ENCODE peak calls at places on chromosomes 13 and 19, in eight cellular contexts. N is CD4-positive, CD25-positive, alpha-beta regulatory T cell; D is mammary epithelial cell; Y is ovary; T is A549; O is CD8-positive, alpha-beta memory T cell; V is K562; A is GM23338. L is an unnamed sample. For H3K4me1, the result is how much of the 10 kb centered on the place peaks cover.

GRCh38 chr19:3142292-3142670 is 6.4 kb downstream of the GNA15 start:
- DNase-seq in T (peak), V (no peak), Y (no peak), D (peak), O (no peak), A (no peak), N (no peak), L (no peak)

GRCh38 chr19:57099199-57099661 is 20.6 kb upstream of the USP29 start:
- DNase-seq in N (peak), A (peak), V (peak), D (peak), T (peak), Y (peak), O (peak), L (peak)

GRCh38 chr13:75760182-75760981 is 124.3 kb downstream of the LMO7 start:
- DNase-seq in T (peak), N (peak), V (no peak), Y (no peak), A (no peak), D (peak), O (peak), L (no peak)

GRCh38 chr13:20090349-20090748 is 70.5 kb downstream of the GJA3 start:
- DNase-seq in V (no peak), T (no peak), D (no peak), A (no peak), N (no peak), Y (no peak), O (peak), L (no peak)

GRCh38 chr13:66829803-66830202 is 400.3 kb downstream of the PCDH9 start:
- DNase-seq in V (no peak), A (no peak), D (no peak), O (no peak), T (no peak), N (no peak), Y (no peak), L (no peak)

GRCh38 chr19:8242212-8242821 is 33.1 kb downstream of the CERS4 start:
- DNase-seq in N (no peak), A (no peak), O (no peak), T (no peak), D (no peak), Y (no peak), V (no peak), L (no peak)

GRCh38 chr13:109361562-109361961 is 424.8 kb downstream of the IRS2 start:
- DNase-seq in T (no peak), O (no peak), V (no peak), Y (no peak), A (no peak), D (no peak), N (no peak), L (no peak)

GRCh38 chr19:18939922-18940775 is 868 bp downstream of the HOMER3 start:
- DNase-seq in T (peak), Y (peak), O (no peak), A (peak), D (peak), N (no peak), V (no peak), L (no peak)

GRCh38 chr13:26436914-26437313 is 120.6 kb upstream of the WASF3 start:
- DNase-seq in N (no peak), D (no peak), V (no peak), O (no peak), A (no peak), T (no peak), Y (no peak), L (no peak)

GRCh38 chr13:102771298-102772041 is 2.1 kb downstream of the TEX30 start:
- DNase-seq in N (no peak), Y (no peak), A (no peak), D (no peak), V (no peak), O (no peak), T (no peak), L (no peak)

GRCh38 chr19:22532388-22533310 is 101.5 kb upstream of the ZNF492 start:
- DNase-seq in A (no peak), N (no peak), T (no peak), Y (peak), D (no peak), O (no peak), V (no peak), L (peak)

GRCh38 chr13:90455861-90456260 is 891.6 kb upstream of the MIR17HG start:
- DNase-seq in V (no peak), A (no peak), T (no peak), O (no peak), D (no peak), Y (no peak), N (no peak), L (no peak)

GRCh38 chr13:25241007-25241406 is 46.3 kb downstream of the MTMR6 start:
- DNase-seq in N (no peak), A (no peak), V (no peak), D (no peak), T (no peak), Y (no peak), O (no peak), L (no peak)

GRCh38 chr13:32468502-32469147 is 40.7 kb upstream of the N4BP2L1 start:
- DNase-seq in O (no peak), T (no peak), V (peak), A (no peak), Y (no peak), D (no peak), N (no peak), L (no peak)

GRCh38 chr19:35216833-35217707 is 11.5 kb downstream of the FAM187B start:
- DNase-seq in O (peak), T (no peak), Y (no peak), D (peak), N (peak), V (no peak), A (peak), L (no peak)

GRCh38 chr19:40403262-40403984 is 9.8 kb downstream of the PRX start:
- DNase-seq in V (peak), T (peak), D (peak), N (peak), Y (peak), O (peak), A (peak), L (peak)

GRCh38 chr19:18674616-18675015 is 8.9 kb upstream of the CRTC1 start:
- DNase-seq in D (peak), O (no peak), A (no peak), N (no peak), V (no peak), T (no peak), Y (no peak), L (no peak)

GRCh38 chr13:26541678-26542553 is 15.6 kb upstream of the WASF3 start:
- DNase-seq in N (no peak), Y (no peak), V (no peak), A (peak), T (no peak), O (no peak), D (no peak), L (no peak)

GRCh38 chr13:29886446-29886845 is 36.0 kb upstream of the UBL3 start:
- DNase-seq in T (no peak), A (no peak), V (no peak), D (no peak), O (no peak), Y (no peak), N (peak), L (no peak)

GRCh38 chr13:19818223-19818842 is 35.6 kb upstream of the PSPC1 start:
- DNase-seq in V (peak), A (peak), T (peak), O (peak), N (peak), Y (no peak), D (no peak), L (peak)

GRCh38 chr19:49506575-49507105 is 5.8 kb upstream of the FCGRT start:
- DNase-seq in Y (no peak), V (peak), O (peak), A (peak), T (peak), N (peak), D (peak), L (peak)

GRCh38 chr13:113923376-113924063 is 50.4 kb downstream of the C13orf46 start:
- DNase-seq in N (no peak), T (no peak), D (no peak), Y (peak), O (no peak), A (no peak), V (no peak), L (no peak)

GRCh38 chr19:44720945-44721344 is 22.0 kb downstream of the CEACAM16 start:
- DNase-seq in N (no peak), T (no peak), D (no peak), A (no peak), Y (no peak), V (no peak), O (no peak), L (no peak)
- H3K4me1 ChIP-seq in N (under half), T (half or more), D (under half), A (under half), Y (under half), V (under half), O (under half), L (under half)

GRCh38 chr19:1104452-1105216 is 840 bp downstream of the GPX4 start:
- DNase-seq in V (peak), N (peak), O (peak), A (peak), T (no peak), Y (peak), D (peak), L (no peak)
- H3K4me1 ChIP-seq in V (under half), N (under half), O (under half), A (under half), T (half or more), Y (under half), D (under half), L (under half)

DNA sequence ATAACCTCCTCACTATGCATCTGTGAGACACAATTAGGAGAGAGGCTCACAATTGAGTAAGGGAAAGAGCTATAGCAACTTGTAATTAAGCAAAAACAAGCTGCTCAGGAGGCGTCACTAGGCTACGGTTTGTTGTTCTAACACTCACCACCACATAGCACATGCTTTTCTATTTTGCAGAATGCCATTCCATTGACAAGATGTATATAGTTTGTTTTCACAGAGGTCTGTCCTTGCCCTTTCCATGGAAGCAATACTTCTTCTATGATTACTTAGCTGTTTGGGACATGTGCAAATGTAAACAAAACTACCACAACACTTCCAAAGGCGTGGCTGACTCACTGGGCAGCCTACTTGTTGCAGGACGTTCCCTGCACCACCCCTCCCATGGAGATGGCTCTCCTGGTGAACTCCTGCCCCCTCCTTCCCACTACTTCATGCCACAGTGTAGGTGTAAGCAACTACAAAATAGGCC is 33.9 kb upstream of the FAM216B start:
- DNase-seq in T (no peak), A (no peak), V (no peak), D (peak), Y (no peak), N (no peak), O (no peak), L (no peak)
- H3K4me1 ChIP-seq in T (under half), A (under half), V (under half), D (under half), Y (under half), N (under half), O (under half), L (under half)

GRCh38 chr13:57634829-57635165 is 3.3 kb downstream of the PCDH17 start:
- DNase-seq in N (no peak), T (no peak), D (no peak), Y (no peak), V (no peak), O (no peak), A (peak), L (no peak)
- H3K4me1 ChIP-seq in N (under half), T (under half), D (under half), Y (under half), V (under half), O (under half), A (under half), L (under half)

GRCh38 chr13:98397861-98398260 is 179.0 kb downstream of the STK24 start:
- DNase-seq in V (no peak), N (no peak), T (no peak), A (no peak), Y (no peak), D (no peak), O (no peak), L (no peak)
- H3K4me1 ChIP-seq in V (under half), N (under half), T (under half), A (under half), Y (under half), D (under half), O (under half), L (under half)

GRCh38 chr19:1035998-1036621 is 3.8 kb upstream of the ABCA7 start:
- DNase-seq in T (no peak), D (no peak), O (peak), Y (no peak), N (no peak), V (peak), A (peak), L (no peak)
- H3K4me1 ChIP-seq in T (under half), D (under half), O (half or more), Y (under half), N (under half), V (under half), A (under half), L (under half)

DNA sequence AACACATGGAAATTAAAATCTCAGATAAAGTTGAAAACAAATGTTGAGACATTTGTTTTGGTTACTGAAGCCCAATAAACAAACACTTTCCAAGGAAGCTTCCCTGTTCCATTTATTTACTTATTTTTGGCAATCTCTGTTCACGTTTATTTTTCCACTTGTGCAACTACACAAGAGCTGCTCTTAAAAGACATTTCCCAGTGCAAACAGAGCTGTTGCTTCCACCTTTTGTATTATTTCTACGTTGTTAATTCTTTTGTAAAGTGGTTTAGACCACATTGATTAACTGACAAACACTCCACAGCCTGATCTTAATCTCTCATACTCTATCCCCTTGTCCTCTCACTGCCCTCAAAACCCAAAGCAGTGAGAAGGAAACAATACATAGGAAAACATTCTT is 757.6 kb downstream of the LIG4 start:
- DNase-seq in A (no peak), N (no peak), T (no peak), D (no peak), O (no peak), V (no peak), Y (no peak), L (no peak)
- H3K4me1 ChIP-seq in A (under half), N (under half), T (under half), D (under half), O (under half), V (under half), Y (under half), L (under half)

GRCh38 chr13:38099751-38100150 is 230.2 kb upstream of the TRPC4 start:
- DNase-seq in N (no peak), Y (no peak), A (no peak), V (no peak), D (no peak), T (no peak), O (no peak), L (no peak)

GRCh38 chr13:38103851-38104250 is 234.3 kb upstream of the TRPC4 start:
- DNase-seq in O (no peak), T (no peak), V (no peak), Y (no peak), D (no peak), N (no peak), A (no peak), L (no peak)
- H3K4me1 ChIP-seq in O (under half), T (under half), V (under half), Y (under half), D (under half), N (under half), A (under half), L (under half)

DNA sequence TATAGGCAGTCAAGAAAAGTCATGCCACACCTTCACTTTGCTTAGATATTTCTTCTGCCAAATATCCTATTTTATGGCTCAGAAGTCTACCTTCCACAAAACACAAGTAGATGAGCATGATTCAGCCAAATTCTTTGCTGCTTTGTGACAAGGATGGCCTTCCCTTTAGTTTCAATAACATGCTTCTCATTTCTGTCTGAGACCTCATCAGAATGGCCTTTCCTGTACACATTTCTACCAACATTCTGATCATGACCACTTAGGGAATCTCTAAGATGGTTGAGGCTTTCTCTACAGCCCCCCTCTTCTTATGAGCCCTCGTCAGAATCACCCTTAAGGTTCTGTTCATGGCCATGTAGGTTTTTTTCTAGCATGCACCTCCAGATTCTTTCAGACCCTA is 96.2 kb downstream of the COL4A2 start:
- DNase-seq in O (no peak), A (no peak), N (no peak), D (no peak), T (no peak), V (no peak), Y (no peak), L (no peak)
- H3K4me1 ChIP-seq in O (under half), A (under half), N (under half), D (under half), T (under half), V (under half), Y (under half), L (under half)

GRCh38 chr13:93515267-93515666 is 288.7 kb downstream of the GPC6 start:
- DNase-seq in T (no peak), V (no peak), D (no peak), O (no peak), Y (no peak), A (no peak), N (no peak), L (no peak)

GRCh38 chr13:93505104-93505952 is 278.7 kb downstream of the GPC6 start:
- DNase-seq in N (no peak), V (no peak), T (no peak), A (no peak), D (no peak), O (no peak), Y (no peak), L (no peak)

DNA sequence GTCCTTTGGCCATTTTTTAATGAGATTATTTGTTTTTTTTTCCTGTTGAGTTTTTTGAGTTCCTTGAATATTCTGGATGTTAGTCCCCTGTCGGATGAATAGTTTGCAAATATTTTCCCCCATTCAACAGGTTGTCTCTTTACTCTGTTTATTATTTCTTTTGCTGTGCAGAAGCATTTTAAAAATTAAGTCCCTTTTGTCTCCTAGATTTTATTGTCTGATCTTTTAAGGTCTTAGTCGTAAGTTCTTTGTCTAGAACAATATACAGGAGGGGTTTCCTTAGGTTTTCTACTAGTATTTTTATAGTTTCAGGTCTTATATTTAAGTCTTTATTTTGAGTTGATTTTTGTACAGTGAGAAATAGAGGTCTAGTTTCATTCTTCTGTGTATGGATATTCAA is 284.4 kb downstream of the GPC6 start:
- DNase-seq in O (no peak), N (no peak), Y (no peak), A (no peak), T (no peak), D (no peak), V (no peak), L (no peak)
- H3K4me1 ChIP-seq in O (under half), N (under half), Y (under half), A (under half), T (under half), D (under half), V (under half), L (under half)

L was measured in NT2/D1.